ENCODE peak calls at places on chromosomes 7 and 10, in four cellular contexts. L is A549, I is PC-9, Y is mesothelial cell of epicardium. C is an unnamed sample.
A peak's percentile ranks its signal among the peaks of the same experiment; 100 is the strongest.

GRCh38 chr7:49787980-49788379 is 14.5 kb downstream of the VWC2 start:
- DNase-seq in L (no peak), I (no peak), Y (no peak), C (no peak)

GRCh38 chr7:70193514-70193913 is 595.2 kb downstream of the AUTS2 start:
- DNase-seq in L (no peak), I (no peak), Y (no peak), C (no peak)

GRCh38 chr7:106721816-106722785 is 61.1 kb upstream of the CCDC71L start:
- DNase-seq in L (no peak), I (no peak), Y (no peak), C (no peak)

GRCh38 chr7:138785587-138786437 is 12.0 kb upstream of the TMEM213 start:
- DNase-seq in L (peak; percentile 44), I (peak; percentile 60), Y (no peak), C (no peak)

GRCh38 chr10:82943142-82943541 is 1068.1 kb downstream of the NRG3 start:
- DNase-seq in L (no peak), I (no peak), Y (no peak), C (no peak)

GRCh38 chr7:136528329-136528728 is 340.1 kb upstream of the CHRM2 start:
- DNase-seq in L (no peak), I (peak; percentile 8), Y (no peak), C (no peak)

GRCh38 chr7:20217193-20217948 is at the start of gene MACC1:
- DNase-seq in L (no peak), I (peak; percentile 88), Y (peak; percentile 41), C (no peak)

GRCh38 chr10:118873738-118874105 is 119.0 kb upstream of the CACUL1 start:
- DNase-seq in L (no peak), I (no peak), Y (no peak), C (no peak)

GRCh38 chr10:124741922-124742417 is 2.2 kb downstream of the FAM53B start:
- DNase-seq in L (no peak), I (no peak), Y (no peak), C (no peak)

GRCh38 chr7:24057243-24057642 is 226.7 kb upstream of the NPY start:
- DNase-seq in L (peak; percentile 9), I (no peak), Y (no peak), C (no peak)
- TF ChIP-seq CTCF in L (no peak), I (no peak), Y (no peak), C (no peak)

GRCh38 chr7:45129181-45129800 is 17.8 kb upstream of the TBRG4 start:
- DNase-seq in L (no peak), I (no peak), Y (no peak), C (no peak)
- TF ChIP-seq CTCF in L (no peak), I (no peak), Y (no peak), C (no peak)

GRCh38 chr10:97101166-97101940 is 84.4 kb downstream of the SLIT1 start:
- DNase-seq in L (no peak), I (no peak), Y (no peak), C (no peak)
- TF ChIP-seq CTCF in L (no peak), I (no peak), Y (no peak), C (no peak)

DNA sequence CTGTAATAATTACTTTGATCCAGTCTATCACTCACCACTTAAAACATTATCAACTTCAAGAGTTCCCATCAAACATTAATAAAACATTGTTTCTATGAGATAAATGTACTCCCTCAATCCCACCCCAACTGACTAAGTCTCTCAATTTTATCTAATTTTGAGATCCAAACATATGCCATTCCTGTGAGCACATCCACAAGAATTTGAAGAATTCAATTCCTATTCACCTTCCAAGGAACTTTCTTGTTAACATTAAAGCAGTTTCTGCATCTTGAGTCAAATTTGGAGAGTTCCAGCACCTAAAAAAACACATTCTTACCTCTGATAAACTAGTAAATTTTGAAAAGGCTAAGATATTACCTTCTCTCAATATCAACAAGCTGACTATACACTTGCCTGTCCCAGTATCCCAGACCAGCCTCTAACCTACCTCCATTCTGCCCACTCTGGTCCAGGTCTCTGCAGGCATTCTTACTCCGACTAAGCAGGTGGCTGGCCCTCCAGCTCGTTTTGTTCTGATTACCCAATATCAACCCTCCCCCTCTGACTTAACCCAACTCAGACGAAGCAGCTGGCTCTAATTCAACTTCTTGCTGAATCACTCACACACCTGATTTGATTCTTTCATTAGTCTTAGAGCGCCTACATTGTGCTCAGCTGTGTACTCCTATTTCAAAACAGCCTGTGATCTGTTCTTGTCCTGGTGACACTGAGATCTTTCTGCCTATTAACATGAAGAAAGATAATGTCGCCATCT is 275.2 kb downstream of the IPMK start:
- DNase-seq in L (no peak), I (peak; percentile 41), Y (no peak), C (no peak)
- TF ChIP-seq CTCF in L (no peak), I (no peak), Y (no peak), C (no peak)

GRCh38 chr10:85792533-85792858 is 574.1 kb downstream of the GRID1 start:
- DNase-seq in L (no peak), I (no peak), Y (no peak), C (no peak)

GRCh38 chr10:85794553-85794952 is 572.0 kb downstream of the GRID1 start:
- DNase-seq in L (no peak), I (no peak), Y (no peak), C (no peak)

GRCh38 chr10:85790155-85790789 is 576.3 kb downstream of the GRID1 start:
- DNase-seq in L (no peak), I (no peak), Y (no peak), C (no peak)

GRCh38 chr10:85789125-85789524 is 577.5 kb downstream of the GRID1 start:
- DNase-seq in L (no peak), I (no peak), Y (no peak), C (no peak)

GRCh38 chr10:85791846-85792532 is 574.6 kb downstream of the GRID1 start:
- DNase-seq in L (no peak), I (no peak), Y (no peak), C (no peak)
- TF ChIP-seq CTCF in L (peak; percentile 7), I (peak; percentile 42), Y (no peak), C (no peak)

DNA sequence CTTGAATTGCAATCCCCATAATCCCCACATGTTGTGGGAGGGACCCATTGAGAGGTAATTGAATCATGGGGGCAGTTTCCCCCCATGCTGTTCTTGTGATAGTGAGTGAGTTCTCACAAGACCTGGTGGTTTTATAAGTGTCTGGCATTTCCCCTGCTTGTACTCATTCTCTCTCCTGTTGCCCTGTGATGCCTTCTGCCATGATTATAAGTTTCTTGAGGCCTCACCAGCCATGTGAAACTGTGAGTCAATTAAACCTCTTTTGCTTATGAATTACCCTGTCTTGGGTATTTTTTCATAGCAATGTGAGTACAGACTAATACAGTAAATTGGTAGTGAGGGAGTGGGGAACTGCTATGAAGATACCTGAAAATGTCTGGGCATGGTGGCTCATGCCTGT is 65.0 kb downstream of the ANKRD7 start:
- DNase-seq in L (no peak), I (no peak), Y (no peak), C (no peak)
- TF ChIP-seq CTCF in L (no peak), I (no peak), Y (no peak), C (no peak)

DNA sequence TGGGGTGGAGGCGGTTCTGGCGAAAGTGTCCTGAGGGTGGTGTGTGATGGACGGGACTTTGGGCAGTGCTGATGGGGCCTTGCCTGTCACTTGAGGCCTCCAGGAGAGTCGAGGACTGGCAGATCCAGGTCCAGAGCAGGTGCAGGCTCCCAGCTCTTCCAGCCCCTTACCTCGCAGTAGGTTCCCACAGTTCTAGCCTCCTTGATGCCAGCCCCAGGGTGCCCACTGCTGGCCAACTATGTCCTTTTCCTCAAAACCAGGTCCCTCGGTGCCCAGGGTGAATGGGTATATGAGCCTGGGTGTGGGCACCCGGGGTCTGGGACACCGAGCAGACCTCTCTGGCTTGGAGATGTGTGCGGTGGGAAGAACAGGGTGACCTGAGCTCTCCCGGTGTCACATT is 8.3 kb downstream of the FAM20C start:
- DNase-seq in L (no peak), I (no peak), Y (no peak), C (no peak)
- TF ChIP-seq CTCF in L (no peak), I (no peak), Y (no peak), C (no peak)